ENCODE peak calls at places on chromosomes 7 and 10, in six cellular contexts. One of them, this sample, is unnamed.

GRCh38 chr7:15228891-15229290 is 326.3 kb upstream of the DGKB start:
- DNase-seq in ovary: no peak
- DNase-seq in esophagus squamous epithelium: no peak
- DNase-seq in GM12891: no peak
- DNase-seq in adrenal gland: no peak
- DNase-seq in IMR-90: no peak
- DNase-seq in this sample: no peak

GRCh38 chr10:43230909-43231522 is 35.8 kb downstream of the RASGEF1A start:
- DNase-seq in IMR-90: no peak
- DNase-seq in GM12891: no peak
- DNase-seq in esophagus squamous epithelium: no peak
- DNase-seq in ovary: peak
- DNase-seq in adrenal gland: no peak
- DNase-seq in this sample: no peak

GRCh38 chr7:114718861-114719260 is 203.0 kb upstream of the MDFIC start:
- DNase-seq in adrenal gland: no peak
- DNase-seq in esophagus squamous epithelium: no peak
- DNase-seq in GM12891: no peak
- DNase-seq in IMR-90: no peak
- DNase-seq in ovary: no peak
- DNase-seq in this sample: no peak

GRCh38 chr7:50681451-50682045 is 101.1 kb downstream of the GRB10 start:
- DNase-seq in IMR-90: no peak
- DNase-seq in esophagus squamous epithelium: no peak
- DNase-seq in ovary: no peak
- DNase-seq in GM12891: no peak
- DNase-seq in adrenal gland: no peak
- DNase-seq in this sample: no peak

GRCh38 chr7:130939285-130940095 is 205.5 kb upstream of the KLF14 start:
- DNase-seq in ovary: no peak
- DNase-seq in adrenal gland: no peak
- DNase-seq in esophagus squamous epithelium: no peak
- DNase-seq in IMR-90: peak
- DNase-seq in GM12891: no peak
- DNase-seq in this sample: no peak

GRCh38 chr7:141304291-141304690 is 230.4 kb downstream of the TMEM178B start:
- DNase-seq in adrenal gland: no peak
- DNase-seq in ovary: no peak
- DNase-seq in esophagus squamous epithelium: no peak
- DNase-seq in GM12891: no peak
- DNase-seq in IMR-90: no peak
- DNase-seq in this sample: no peak

GRCh38 chr10:13775786-13776780 is 189.3 kb downstream of the PRPF18 start:
- DNase-seq in adrenal gland: no peak
- DNase-seq in IMR-90: peak
- DNase-seq in esophagus squamous epithelium: no peak
- DNase-seq in ovary: no peak
- DNase-seq in GM12891: no peak
- DNase-seq in this sample: peak

GRCh38 chr7:78760620-78761355 is 692.7 kb downstream of the MAGI2 start:
- DNase-seq in IMR-90: no peak
- DNase-seq in esophagus squamous epithelium: no peak
- DNase-seq in adrenal gland: no peak
- DNase-seq in ovary: no peak
- DNase-seq in GM12891: no peak
- DNase-seq in this sample: no peak

GRCh38 chr7:46754135-46754730 is 827.7 kb downstream of the TNS3 start:
- DNase-seq in IMR-90: peak
- DNase-seq in adrenal gland: no peak
- DNase-seq in ovary: no peak
- DNase-seq in esophagus squamous epithelium: no peak
- DNase-seq in GM12891: no peak
- DNase-seq in this sample: no peak

GRCh38 chr10:70557876-70558275 is 44.7 kb downstream of the PRF1 start:
- DNase-seq in esophagus squamous epithelium: no peak
- DNase-seq in IMR-90: no peak
- DNase-seq in GM12891: no peak
- DNase-seq in ovary: no peak
- DNase-seq in adrenal gland: no peak
- DNase-seq in this sample: no peak

GRCh38 chr7:68691261-68692216 is 906.7 kb upstream of the AUTS2 start:
- DNase-seq in IMR-90: peak
- DNase-seq in GM12891: no peak
- DNase-seq in esophagus squamous epithelium: no peak
- DNase-seq in ovary: no peak
- DNase-seq in adrenal gland: peak
- DNase-seq in this sample: peak

GRCh38 chr10:31723074-31723750 is 205.4 kb downstream of the ARHGAP12 start:
- DNase-seq in GM12891: no peak
- DNase-seq in adrenal gland: peak
- DNase-seq in esophagus squamous epithelium: no peak
- DNase-seq in IMR-90: peak
- DNase-seq in ovary: no peak
- DNase-seq in this sample: no peak

GRCh38 chr10:104734408-104734807 is 93.3 kb downstream of the SORCS3 start:
- DNase-seq in adrenal gland: no peak
- DNase-seq in esophagus squamous epithelium: no peak
- DNase-seq in ovary: no peak
- DNase-seq in GM12891: no peak
- DNase-seq in IMR-90: no peak
- DNase-seq in this sample: no peak

GRCh38 chr10:120583424-120584108 is 126.5 kb downstream of the PLPP4 start:
- DNase-seq in esophagus squamous epithelium: no peak
- DNase-seq in GM12891: no peak
- DNase-seq in adrenal gland: no peak
- DNase-seq in ovary: no peak
- DNase-seq in IMR-90: no peak
- DNase-seq in this sample: no peak

GRCh38 chr7:31939076-31939475 is 131.1 kb downstream of the PDE1C start:
- DNase-seq in GM12891: no peak
- DNase-seq in IMR-90: no peak
- DNase-seq in esophagus squamous epithelium: no peak
- DNase-seq in adrenal gland: no peak
- DNase-seq in ovary: no peak
- DNase-seq in this sample: no peak

GRCh38 chr10:3749597-3750351 is 35.2 kb downstream of the KLF6 start:
- DNase-seq in IMR-90: peak
- DNase-seq in esophagus squamous epithelium: no peak
- DNase-seq in adrenal gland: peak
- DNase-seq in ovary: no peak
- DNase-seq in GM12891: no peak
- DNase-seq in this sample: no peak

GRCh38 chr7:108486291-108486966 is 30.2 kb upstream of the NRCAM start:
- DNase-seq in adrenal gland: no peak
- DNase-seq in ovary: no peak
- DNase-seq in GM12891: no peak
- DNase-seq in esophagus squamous epithelium: no peak
- DNase-seq in IMR-90: peak
- DNase-seq in this sample: no peak

GRCh38 chr7:22979251-22979650 is 34.7 kb downstream of the HYCC1 start:
- DNase-seq in adrenal gland: no peak
- DNase-seq in GM12891: no peak
- DNase-seq in ovary: no peak
- DNase-seq in esophagus squamous epithelium: no peak
- DNase-seq in IMR-90: no peak
- DNase-seq in this sample: no peak

GRCh38 chr7:117227091-117227490 is 95.8 kb downstream of the WNT2 start:
- DNase-seq in GM12891: no peak
- DNase-seq in ovary: no peak
- DNase-seq in IMR-90: peak
- DNase-seq in adrenal gland: no peak
- DNase-seq in esophagus squamous epithelium: no peak
- DNase-seq in this sample: no peak

GRCh38 chr7:25857376-25858067 is 294.5 kb upstream of the NFE2L3 start:
- DNase-seq in esophagus squamous epithelium: no peak
- DNase-seq in adrenal gland: no peak
- DNase-seq in ovary: no peak
- DNase-seq in GM12891: no peak
- DNase-seq in IMR-90: peak
- DNase-seq in this sample: peak

DNA sequence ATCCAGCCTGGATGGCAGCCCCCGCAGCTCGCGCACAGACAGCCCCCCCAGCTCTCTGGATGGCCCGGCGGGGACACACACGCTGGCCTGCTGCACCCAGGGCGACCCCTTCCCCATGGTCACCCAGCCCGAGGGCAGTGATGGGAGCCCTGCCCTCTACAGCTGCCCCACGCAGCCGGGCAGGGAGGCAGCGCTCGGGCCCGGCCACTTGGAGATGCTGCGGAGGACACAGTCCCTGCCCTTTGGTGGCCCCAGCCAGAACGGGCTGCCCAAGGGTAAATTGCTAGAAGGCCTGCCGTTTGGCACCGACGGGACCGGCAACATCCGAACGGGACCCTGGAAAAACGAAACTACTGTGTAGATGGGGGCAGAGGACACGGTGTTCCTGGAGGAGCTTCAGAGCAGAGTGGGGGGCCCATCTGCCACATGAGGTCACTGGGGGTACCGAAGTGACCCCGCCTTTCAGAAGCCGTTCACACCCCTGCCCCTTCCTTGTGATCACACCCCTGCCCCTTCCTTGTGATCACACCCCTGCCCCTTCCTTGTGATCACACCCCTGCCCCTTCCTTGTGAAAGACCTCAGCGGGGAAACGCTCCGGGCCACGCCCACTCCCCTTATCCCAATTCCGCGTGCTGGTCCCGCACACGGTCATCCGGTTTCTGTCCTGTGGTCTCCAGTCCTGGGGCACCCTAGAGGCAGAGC is 30.7 kb upstream of the KNDC1 start:
- DNase-seq in IMR-90: no peak
- DNase-seq in esophagus squamous epithelium: no peak
- DNase-seq in adrenal gland: no peak
- DNase-seq in ovary: peak
- DNase-seq in GM12891: no peak
- DNase-seq in this sample: no peak
- TF ChIP-seq POLR2A in IMR-90: no peak
- TF ChIP-seq POLR2A in esophagus squamous epithelium: no peak
- TF ChIP-seq POLR2A in adrenal gland: no peak
- TF ChIP-seq POLR2A in ovary: no peak
- TF ChIP-seq POLR2A in GM12891: no peak
- TF ChIP-seq POLR2A in this sample: no peak

GRCh38 chr10:86521620-86522384 is at the start of gene WAPL:
- DNase-seq in esophagus squamous epithelium: peak
- DNase-seq in IMR-90: peak
- DNase-seq in ovary: peak
- DNase-seq in adrenal gland: peak
- DNase-seq in GM12891: peak
- DNase-seq in this sample: peak

GRCh38 chr10:86523348-86523747 is 1.8 kb upstream of the WAPL start:
- DNase-seq in ovary: no peak
- DNase-seq in adrenal gland: no peak
- DNase-seq in IMR-90: peak
- DNase-seq in esophagus squamous epithelium: no peak
- DNase-seq in GM12891: no peak
- DNase-seq in this sample: no peak

GRCh38 chr10:86522385-86522855 is 828 bp upstream of the WAPL start:
- DNase-seq in ovary: no peak
- DNase-seq in GM12891: no peak
- DNase-seq in esophagus squamous epithelium: no peak
- DNase-seq in adrenal gland: no peak
- DNase-seq in IMR-90: no peak
- DNase-seq in this sample: no peak

GRCh38 chr10:86518781-86519180 is 2.8 kb downstream of the WAPL start:
- DNase-seq in GM12891: no peak
- DNase-seq in esophagus squamous epithelium: no peak
- DNase-seq in adrenal gland: no peak
- DNase-seq in ovary: no peak
- DNase-seq in IMR-90: no peak
- DNase-seq in this sample: no peak

DNA sequence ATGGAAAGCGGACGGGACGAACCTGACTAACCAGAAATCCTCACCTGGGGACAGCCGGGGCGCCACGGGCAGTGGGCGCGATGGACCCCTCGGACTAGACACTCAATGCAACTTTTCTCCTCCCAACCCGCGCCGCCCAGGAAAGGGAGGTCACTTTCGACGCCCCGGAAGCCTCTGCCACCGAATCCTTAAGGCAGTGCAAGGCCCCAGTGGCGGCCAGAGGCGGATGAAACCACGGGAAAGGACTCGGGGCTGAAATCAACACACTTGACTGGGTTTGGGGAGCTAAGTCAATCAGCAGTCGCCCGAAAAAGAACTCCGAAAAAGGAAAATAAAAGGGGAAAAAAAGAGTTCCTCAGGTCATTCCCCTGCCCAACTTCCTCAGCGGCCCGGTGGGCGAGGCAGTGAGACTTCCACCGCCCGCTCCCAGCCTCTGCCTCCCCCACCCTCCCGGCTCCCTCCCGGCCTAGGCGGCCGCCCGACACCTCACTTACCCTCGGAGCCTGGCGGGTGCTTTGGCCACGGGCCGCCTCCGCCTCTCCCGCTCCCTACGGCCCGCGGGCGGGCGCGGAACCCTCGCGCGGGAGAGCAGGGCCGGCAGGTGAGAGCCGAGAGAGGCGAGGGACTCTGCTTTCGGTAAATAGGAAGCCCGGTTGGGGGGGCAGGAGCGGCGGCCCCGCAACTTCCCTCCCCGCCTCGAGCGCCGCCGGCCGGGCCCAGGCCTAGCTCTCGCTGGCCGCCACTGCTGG is 547 bp downstream of the WAPL start:
- DNase-seq in esophagus squamous epithelium: no peak
- DNase-seq in ovary: peak
- DNase-seq in IMR-90: peak
- DNase-seq in GM12891: peak
- DNase-seq in adrenal gland: peak
- DNase-seq in this sample: peak
- TF ChIP-seq POLR2A in esophagus squamous epithelium: no peak
- TF ChIP-seq POLR2A in ovary: no peak
- TF ChIP-seq POLR2A in IMR-90: peak
- TF ChIP-seq POLR2A in GM12891: peak
- TF ChIP-seq POLR2A in adrenal gland: no peak
- TF ChIP-seq POLR2A in this sample: peak

GRCh38 chr7:74272305-74273038 is 16.7 kb upstream of the CLIP2 start:
- DNase-seq in adrenal gland: peak
- DNase-seq in IMR-90: peak
- DNase-seq in ovary: peak
- DNase-seq in GM12891: peak
- DNase-seq in esophagus squamous epithelium: peak
- DNase-seq in this sample: peak
- TF ChIP-seq POLR2A in adrenal gland: no peak
- TF ChIP-seq POLR2A in IMR-90: peak
- TF ChIP-seq POLR2A in ovary: no peak
- TF ChIP-seq POLR2A in GM12891: peak
- TF ChIP-seq POLR2A in esophagus squamous epithelium: no peak
- TF ChIP-seq POLR2A in this sample: peak

DNA sequence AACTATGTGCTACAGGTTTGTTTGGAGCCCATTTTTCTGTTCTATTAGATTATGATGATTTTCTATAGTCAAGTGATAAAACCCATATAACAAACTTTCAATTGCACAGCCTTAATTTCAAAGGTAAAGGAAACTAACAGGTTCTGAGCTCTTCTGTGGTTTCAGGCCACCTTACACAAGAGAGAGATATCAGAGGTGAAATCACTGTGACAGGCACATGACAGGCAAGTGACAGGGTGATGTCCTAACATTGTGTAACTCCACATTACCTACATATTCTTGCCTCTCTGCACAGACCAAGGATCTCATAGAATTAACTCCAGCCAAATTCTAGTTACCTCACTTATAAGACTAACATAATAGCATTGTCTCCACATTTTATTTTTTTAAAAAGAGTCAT is 35.0 kb downstream of the ZNF22 start:
- DNase-seq in ovary: no peak
- DNase-seq in esophagus squamous epithelium: no peak
- DNase-seq in adrenal gland: no peak
- DNase-seq in GM12891: no peak
- DNase-seq in IMR-90: no peak
- DNase-seq in this sample: no peak
- TF ChIP-seq POLR2A in ovary: no peak
- TF ChIP-seq POLR2A in esophagus squamous epithelium: no peak
- TF ChIP-seq POLR2A in adrenal gland: no peak
- TF ChIP-seq POLR2A in GM12891: no peak
- TF ChIP-seq POLR2A in IMR-90: no peak
- TF ChIP-seq POLR2A in this sample: no peak

GRCh38 chr10:121648493-121648892 is 50.2 kb upstream of the FGFR2 start:
- DNase-seq in IMR-90: no peak
- DNase-seq in adrenal gland: no peak
- DNase-seq in ovary: no peak
- DNase-seq in GM12891: no peak
- DNase-seq in esophagus squamous epithelium: no peak
- DNase-seq in this sample: no peak
- TF ChIP-seq POLR2A in IMR-90: no peak
- TF ChIP-seq POLR2A in adrenal gland: no peak
- TF ChIP-seq POLR2A in ovary: no peak
- TF ChIP-seq POLR2A in GM12891: no peak
- TF ChIP-seq POLR2A in esophagus squamous epithelium: no peak
- TF ChIP-seq POLR2A in this sample: no peak

This sample was measured in H54.